ENCODE peak calls at places on chromosomes 2 and 18, in seven cellular contexts. L, D, G, P, U, S and I are unnamed samples.

GRCh38 chr18:12686100-12686499 is 16.4 kb downstream of the CEP76 start:
- DNase-seq in S (peak), G (no peak), P (peak), L (no peak), U (peak), D (no peak), I (no peak)

GRCh38 chr2:167787021-167787420 is 460.4 kb downstream of the STK39 start:
- DNase-seq in D (no peak), G (no peak), P (no peak), S (no peak), L (no peak), U (no peak), I (no peak)

GRCh38 chr2:98502556-98503335 is 58.1 kb downstream of the INPP4A start:
- DNase-seq in L (no peak), G (no peak), P (no peak), D (no peak), U (no peak), S (no peak), I (no peak)

GRCh38 chr2:72146357-72147302 is 1.0 kb downstream of the CYP26B1 start:
- DNase-seq in U (no peak), L (no peak), G (no peak), S (peak), D (no peak), P (no peak), I (peak)

GRCh38 chr2:233974530-233975071 is 57.4 kb downstream of the TRPM8 start:
- DNase-seq in S (no peak), P (no peak), U (no peak), L (no peak), D (peak), G (no peak), I (no peak)

GRCh38 chr18:26453370-26454030 is 94.9 kb downstream of the KCTD1 start:
- DNase-seq in P (no peak), U (no peak), S (no peak), L (no peak), D (no peak), G (no peak), I (no peak)

GRCh38 chr2:230908595-230909191 is 16.3 kb downstream of the GPR55 start:
- DNase-seq in L (no peak), U (no peak), G (peak), P (peak), S (no peak), D (peak), I (no peak)

GRCh38 chr2:985317-985898 is 34.8 kb downstream of the SNTG2 start:
- DNase-seq in S (no peak), G (no peak), U (no peak), P (no peak), L (no peak), D (no peak), I (no peak)

GRCh38 chr18:50099725-50100414 is 95.1 kb downstream of the MYO5B start:
- DNase-seq in P (no peak), G (no peak), S (no peak), U (no peak), L (no peak), D (peak), I (no peak)

GRCh38 chr2:223613017-223613950 is 11.1 kb upstream of the SCG2 start:
- DNase-seq in D (peak), L (peak), P (peak), G (no peak), S (peak), U (no peak), I (peak)

GRCh38 chr2:113755690-113756063 is 765 bp downstream of the SLC35F5 start:
- DNase-seq in U (peak), G (no peak), S (peak), D (no peak), L (no peak), P (no peak), I (no peak)

GRCh38 chr18:10051877-10052631 is 138.2 kb downstream of the VAPA start:
- DNase-seq in D (no peak), G (no peak), U (no peak), L (no peak), P (no peak), S (no peak), I (no peak)

GRCh38 chr2:190763901-190764514 is 115.1 kb downstream of the NAB1 start:
- DNase-seq in D (no peak), P (no peak), S (no peak), L (no peak), U (no peak), G (peak), I (no peak)

GRCh38 chr2:202950592-202950991 is 38.5 kb downstream of the CARF start:
- DNase-seq in P (peak), S (no peak), L (peak), D (no peak), G (no peak), U (peak), I (no peak)

GRCh38 chr2:70553584-70554337 is at the start of gene TGFA:
- DNase-seq in P (peak), U (no peak), L (peak), G (peak), S (peak), D (no peak), I (peak)

GRCh38 chr2:97747716-97748115 is 34.3 kb downstream of the ZAP70 start:
- DNase-seq in S (no peak), G (no peak), D (no peak), U (no peak), L (no peak), P (no peak), I (no peak)

GRCh38 chr2:237227190-237227988 is 141.7 kb downstream of the COPS8 start:
- DNase-seq in P (no peak), D (peak), L (no peak), G (no peak), U (no peak), S (no peak), I (no peak)

GRCh38 chr2:23712756-23713151 is 214.2 kb downstream of the ATAD2B start:
- DNase-seq in G (no peak), P (no peak), L (no peak), S (no peak), U (no peak), D (no peak), I (peak)

GRCh38 chr2:205822578-205822977 is 140.3 kb downstream of the NRP2 start:
- DNase-seq in D (peak), G (no peak), L (no peak), P (no peak), U (no peak), S (no peak), I (no peak)

GRCh38 chr18:44741551-44741950 is 60.9 kb downstream of the SETBP1 start:
- DNase-seq in P (no peak), U (no peak), S (no peak), D (no peak), G (no peak), L (no peak), I (no peak)